ENCODE peak calls at places on chromosomes 3 and 15, in six cellular contexts. K is progenitor cell of endocrine pancreas, L is GM23338, I is WTC11, R is colonic mucosa, F is esophagus squamous epithelium. D is an unnamed sample.

GRCh38 chr3:174125267-174125844 is 727.8 kb downstream of the NLGN1 start:
- DNase-seq in F (no peak), I (peak), K (no peak), L (peak), R (no peak), D (peak)

GRCh38 chr3:113018461-113019181 is 27.8 kb downstream of the GTPBP8 start:
- DNase-seq in I (no peak), R (no peak), F (no peak), L (no peak), K (no peak), D (no peak)

GRCh38 chr15:63772531-63772930 is 61.2 kb downstream of the HERC1 start:
- DNase-seq in I (no peak), L (no peak), K (no peak), F (no peak), R (no peak), D (no peak)

GRCh38 chr3:70832035-70832795 is 519.8 kb upstream of the MDFIC2 start:
- DNase-seq in I (no peak), K (no peak), F (no peak), L (no peak), R (no peak), D (no peak)

GRCh38 chr3:113128386-113129015 is 82.9 kb upstream of the BOC start:
- DNase-seq in L (no peak), R (no peak), F (no peak), I (no peak), K (no peak), D (no peak)

GRCh38 chr3:45927881-45928280 is 15.4 kb upstream of the CXCR6 start:
- DNase-seq in L (no peak), K (no peak), R (no peak), I (no peak), F (no peak), D (no peak)

GRCh38 chr3:180319461-180319860 is 282.5 kb upstream of the TTC14 start:
- DNase-seq in I (no peak), F (no peak), R (no peak), L (no peak), K (no peak), D (no peak)

GRCh38 chr3:183988216-183988790 is 29.4 kb downstream of the ABCC5 start:
- DNase-seq in I (no peak), R (no peak), L (no peak), F (no peak), K (no peak), D (no peak)

GRCh38 chr3:77825045-77825827 is 785.3 kb downstream of the ROBO2 start:
- DNase-seq in L (no peak), K (no peak), I (no peak), F (no peak), R (peak), D (peak)

GRCh38 chr15:89480505-89480904 is 15.9 kb downstream of the RHCG start:
- DNase-seq in L (no peak), I (no peak), K (no peak), R (no peak), F (no peak), D (no peak)

GRCh38 chr15:60010467-60011257 is 6.6 kb downstream of the FOXB1 start:
- DNase-seq in I (no peak), L (peak), F (no peak), R (no peak), K (no peak), D (no peak)

GRCh38 chr3:179108091-179108490 is 36.5 kb upstream of the ZMAT3 start:
- DNase-seq in L (no peak), K (no peak), I (no peak), R (no peak), F (no peak), D (no peak)

GRCh38 chr3:47017504-47018268 is 38.2 kb downstream of the NBEAL2 start:
- DNase-seq in F (no peak), L (peak), R (no peak), K (no peak), I (no peak), D (no peak)

GRCh38 chr3:15682766-15683165 is 81.2 kb downstream of the BTD start:
- DNase-seq in L (no peak), R (no peak), I (no peak), F (no peak), K (no peak), D (no peak)

GRCh38 chr15:33201376-33202189 is 7.1 kb upstream of the FMN1 start:
- DNase-seq in F (no peak), K (peak), L (peak), I (peak), R (peak), D (peak)

GRCh38 chr3:93961489-93961888 is 12.2 kb downstream of the PROS1 start:
- DNase-seq in I (no peak), R (no peak), K (no peak), F (no peak), L (no peak), D (no peak)

GRCh38 chr3:126711361-126711760 is 7.3 kb downstream of the CHCHD6 start:
- DNase-seq in L (peak), I (no peak), K (no peak), F (no peak), R (no peak), D (no peak)

GRCh38 chr3:47849186-47850061 is 46.5 kb downstream of the DHX30 start:
- DNase-seq in I (no peak), K (no peak), L (no peak), R (no peak), F (no peak), D (no peak)

GRCh38 chr3:155453512-155453911 is 160.0 kb upstream of the STRIT1 start:
- DNase-seq in K (no peak), R (no peak), L (no peak), I (no peak), F (no peak), D (no peak)

GRCh38 chr3:184011937-184012889 is 5.5 kb downstream of the ABCC5 start:
- DNase-seq in L (no peak), I (no peak), F (no peak), R (peak), K (no peak), D (no peak)

GRCh38 chr15:99399612-99400011 is 148.3 kb downstream of the LRRC28 start:
- DNase-seq in L (no peak), F (no peak), I (no peak), R (no peak), K (no peak), D (no peak)

GRCh38 chr15:81071130-81071529 is 62.9 kb upstream of the CFAP161 start:
- DNase-seq in L (no peak), K (no peak), I (no peak), F (no peak), R (no peak), D (no peak)

GRCh38 chr3:120497318-120497717 is 46.5 kb upstream of the FSTL1 start:
- DNase-seq in K (no peak), I (no peak), L (no peak), F (no peak), R (no peak), D (no peak)

GRCh38 chr15:83559310-83559966 is 94.5 kb upstream of the ADAMTSL3 start:
- DNase-seq in I (peak), L (peak), K (peak), R (peak), F (no peak), D (peak)

GRCh38 chr15:98292442-98293240 is 332.1 kb downstream of the ARRDC4 start:
- DNase-seq in F (no peak), L (peak), I (peak), K (peak), R (peak), D (peak)

GRCh38 chr3:196422976-196423781 is 9.0 kb downstream of the UBXN7 start:
- DNase-seq in R (peak), F (no peak), L (no peak), K (no peak), I (no peak), D (no peak)

GRCh38 chr3:189392969-189393368 is 221.2 kb downstream of the TPRG1 start:
- DNase-seq in R (peak), I (no peak), F (no peak), L (no peak), K (no peak), D (peak)

GRCh38 chr15:92617197-92618037 is 38.2 kb downstream of the FAM174B start:
- DNase-seq in L (no peak), K (peak), R (peak), F (no peak), I (no peak), D (peak)

GRCh38 chr3:186825294-186825821 is 17.2 kb upstream of the ADIPOQ start:
- DNase-seq in F (no peak), I (peak), L (peak), R (no peak), K (no peak), D (peak)

GRCh38 chr15:83275412-83275811 is 9.1 kb downstream of the BNC1 start:
- DNase-seq in K (no peak), I (no peak), R (no peak), L (no peak), F (no peak), D (no peak)

GRCh38 chr15:63908986-63909385 is 75.2 kb upstream of the HERC1 start:
- DNase-seq in R (no peak), F (no peak), K (no peak), L (no peak), I (no peak), D (no peak)

GRCh38 chr3:77197408-77197807 is 157.5 kb downstream of the ROBO2 start:
- DNase-seq in F (no peak), I (no peak), K (no peak), R (no peak), L (no peak), D (no peak)

GRCh38 chr3:149480326-149481017 is 6.0 kb downstream of the TM4SF4 start:
- DNase-seq in F (peak), L (peak), R (peak), K (peak), I (peak), D (peak)

GRCh38 chr15:20349774-20350498 is 191.7 kb downstream of the GOLGA6L6 start:
- DNase-seq in F (no peak), R (no peak), I (peak), K (no peak), L (no peak), D (no peak)

DNA sequence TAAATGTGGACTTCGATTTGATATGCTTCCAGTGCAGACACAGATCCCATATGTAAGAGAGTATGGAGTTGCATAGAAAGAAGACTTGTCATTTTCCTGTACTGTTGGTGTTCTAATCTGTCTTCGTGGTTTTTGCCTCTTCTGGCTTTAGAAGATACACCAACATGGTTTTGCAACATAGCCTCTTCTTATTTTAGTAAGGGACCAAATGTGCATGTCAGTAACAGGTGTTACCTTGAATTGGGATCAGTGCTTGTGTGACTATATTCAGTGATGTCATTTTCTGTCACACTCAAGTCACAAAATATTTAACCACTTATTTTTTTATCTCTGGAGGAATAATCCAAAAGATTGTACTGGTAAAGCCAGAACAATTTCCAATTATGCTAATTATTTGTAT is 140.4 kb downstream of the SNRPN start:
- DNase-seq in F (no peak), L (no peak), I (no peak), K (no peak), R (no peak), D (no peak)
- TF ChIP-seq CTCF in F (no peak), L (no peak), I (no peak), K (no peak), R (no peak), D (no peak)

GRCh38 chr3:190499157-190499556 is 14.7 kb upstream of the IL1RAP start:
- DNase-seq in L (no peak), K (no peak), I (no peak), F (no peak), R (no peak), D (no peak)

GRCh38 chr3:190505381-190506003 is 8.4 kb upstream of the IL1RAP start:
- DNase-seq in L (no peak), R (no peak), I (no peak), F (no peak), K (no peak), D (no peak)

GRCh38 chr3:190506271-190506670 is 7.6 kb upstream of the IL1RAP start:
- DNase-seq in K (no peak), I (no peak), F (no peak), L (no peak), R (no peak), D (no peak)

DNA sequence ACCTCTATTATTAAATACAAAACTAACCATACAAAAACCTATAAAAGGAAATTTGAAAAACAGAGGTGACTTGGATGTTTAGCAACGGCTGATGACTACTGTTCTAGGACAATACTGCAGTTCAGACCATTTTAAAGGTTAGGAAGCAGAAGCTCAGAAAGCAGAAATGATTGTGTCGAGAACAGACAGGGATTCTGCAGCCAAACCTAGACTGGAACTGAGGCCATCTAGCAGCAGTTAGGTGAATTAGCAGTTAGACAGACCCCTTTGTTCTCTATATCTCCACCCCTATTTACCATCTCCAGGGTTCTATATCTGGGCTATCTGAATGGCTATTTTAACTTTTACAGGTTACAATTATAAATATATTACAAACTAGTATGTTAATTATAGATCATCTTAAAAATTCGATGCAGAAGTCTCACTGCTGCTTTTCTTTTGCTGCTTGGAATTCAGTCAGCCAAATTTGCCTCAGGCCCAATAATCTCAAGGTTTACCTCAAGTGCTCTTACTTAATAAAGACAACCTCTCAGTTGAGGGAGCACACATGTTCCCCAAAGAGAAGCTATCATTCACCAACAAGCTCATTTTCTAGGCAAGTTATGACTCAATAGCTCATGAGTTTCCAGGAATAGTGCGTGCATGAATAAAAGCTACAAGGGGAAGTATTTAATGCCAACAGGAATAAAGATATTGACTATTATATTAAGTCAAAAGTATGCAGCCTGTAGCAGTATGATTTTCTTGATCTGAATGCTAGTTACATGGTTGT is 9.3 kb upstream of the IL1RAP start:
- DNase-seq in F (no peak), L (peak), I (no peak), K (no peak), R (no peak), D (no peak)
- TF ChIP-seq CTCF in F (no peak), L (peak), I (no peak), K (peak), R (no peak), D (peak)

GRCh38 chr3:8503871-8504610 is 2.4 kb downstream of the LMCD1 start:
- DNase-seq in R (no peak), F (no peak), I (no peak), K (no peak), L (peak), D (no peak)
- TF ChIP-seq CTCF in R (no peak), F (no peak), I (no peak), K (no peak), L (no peak), D (no peak)

DNA sequence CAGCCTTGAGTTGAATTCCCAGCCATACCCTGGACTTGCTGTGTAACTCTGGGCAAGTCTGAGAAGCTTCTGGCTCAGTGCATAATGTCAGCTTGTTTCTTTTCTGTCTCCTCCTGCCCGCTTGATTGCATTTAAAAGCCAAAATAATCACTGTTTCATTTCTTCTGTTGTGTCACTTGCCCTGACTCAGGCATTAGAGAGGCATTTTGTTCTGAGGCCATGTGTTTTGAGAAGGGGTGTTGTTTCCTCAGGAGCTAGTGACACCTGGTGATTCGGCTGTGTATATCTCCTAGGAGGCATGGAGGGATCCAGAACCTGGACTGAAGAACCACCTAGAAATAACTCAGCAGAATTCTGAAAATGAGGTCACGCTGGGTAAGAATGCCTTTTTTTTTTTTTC is 16.0 kb downstream of the WDR73 start:
- DNase-seq in R (no peak), I (no peak), K (no peak), F (no peak), L (peak), D (no peak)
- TF ChIP-seq CTCF in R (no peak), I (no peak), K (no peak), F (no peak), L (peak), D (no peak)